ENCODE peak calls at places on chromosome 11, in four cellular contexts. G is fibroblast of lung, A is trophoblast cell, D is K562. M is an unnamed sample.

GRCh38 chr11:36354221-36355003 is 58.3 kb downstream of the PRR5L start:
- DNase-seq in G (no peak), A (peak), D (no peak), M (no peak)

GRCh38 chr11:2521681-2522630 is 77.1 kb downstream of the KCNQ1 start:
- DNase-seq in G (no peak), A (no peak), D (no peak), M (peak)

GRCh38 chr11:64770120-64770519 is 8.2 kb downstream of the SF1 start:
- DNase-seq in G (no peak), A (no peak), D (no peak), M (no peak)

GRCh38 chr11:20597924-20598484 is 1.4 kb upstream of the SLC6A5 start:
- DNase-seq in G (no peak), A (no peak), D (no peak), M (no peak)

GRCh38 chr11:2930705-2931415 is 1.6 kb upstream of the PHLDA2 start:
- DNase-seq in G (peak), A (peak), D (peak), M (no peak)

GRCh38 chr11:104926771-104927470 is 28.7 kb upstream of the CASP12 start:
- DNase-seq in G (no peak), A (no peak), D (no peak), M (peak)

GRCh38 chr11:8426076-8426475 is 162.4 kb upstream of the LMO1 start:
- DNase-seq in G (no peak), A (no peak), D (no peak), M (no peak)

GRCh38 chr11:109968299-109968698 is 124.9 kb upstream of the ZC3H12C start:
- DNase-seq in G (no peak), A (no peak), D (no peak), M (no peak)

GRCh38 chr11:14288189-14288935 is 70.6 kb downstream of the RRAS2 start:
- DNase-seq in G (peak), A (peak), D (no peak), M (no peak)

GRCh38 chr11:102599642-102600261 is 25.4 kb downstream of the MMP20 start:
- DNase-seq in G (peak), A (peak), D (no peak), M (no peak)

GRCh38 chr11:22169833-22170232 is 23.1 kb upstream of the ANO5 start:
- DNase-seq in G (no peak), A (peak), D (no peak), M (no peak)

DNA sequence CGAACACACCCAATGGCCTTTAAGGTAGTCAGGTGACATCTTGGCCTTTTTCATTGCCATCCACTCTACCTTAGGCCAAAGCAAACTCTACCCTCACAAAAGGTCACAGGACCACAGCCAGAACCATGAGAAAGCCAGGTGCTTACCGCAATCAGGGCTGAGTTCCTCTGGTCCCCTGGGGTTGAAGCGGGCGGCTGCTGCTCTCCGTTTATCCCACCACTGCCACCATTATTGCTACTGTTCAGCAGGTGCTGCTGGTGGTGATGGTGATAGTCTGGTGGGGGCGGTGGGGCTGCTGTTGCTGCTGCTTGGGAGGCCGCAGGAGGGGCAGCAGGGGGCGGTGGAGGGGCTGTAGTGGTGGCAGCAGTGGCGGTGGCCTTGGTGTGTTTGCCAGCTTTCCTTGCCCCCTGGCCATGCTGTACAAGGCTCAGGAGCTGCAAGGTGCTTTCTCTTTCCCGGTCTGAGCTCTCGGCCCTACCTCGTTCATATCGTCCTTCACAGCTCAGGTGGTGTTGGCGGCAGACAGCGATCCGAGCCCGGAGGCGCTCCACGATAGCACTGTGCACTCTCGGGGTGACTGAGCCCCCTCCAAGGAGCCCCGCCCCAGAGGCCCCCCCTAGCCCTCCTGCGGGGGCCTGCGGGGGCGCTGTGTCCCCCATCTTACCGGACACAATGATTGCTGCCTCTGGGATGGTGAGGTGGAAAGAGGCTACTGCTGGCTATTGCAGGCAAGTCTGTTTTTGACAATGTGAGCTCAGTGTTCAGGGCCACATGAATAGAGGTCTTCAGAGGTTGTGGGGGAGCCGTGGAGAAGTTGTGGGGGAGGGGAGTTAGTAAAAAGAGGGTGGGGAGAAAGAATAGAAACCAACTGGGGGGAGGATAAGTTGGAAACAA is 1.5 kb downstream of the MAML2 start:
- DNase-seq in G (peak), A (no peak), D (peak), M (peak)
- H2AFZ ChIP-seq in G (no peak), A (no peak), D (peak), M (peak)

GRCh38 chr11:126456783-126457542 is 101.5 kb downstream of the ST3GAL4 start:
- DNase-seq in G (no peak), A (no peak), D (no peak), M (no peak)

GRCh38 chr11:126457817-126458216 is 102.3 kb downstream of the ST3GAL4 start:
- DNase-seq in G (no peak), A (no peak), D (no peak), M (no peak)

GRCh38 chr11:126452718-126453117 is 97.2 kb downstream of the ST3GAL4 start:
- DNase-seq in G (no peak), A (no peak), D (no peak), M (no peak)

GRCh38 chr11:126459691-126460404 is 104.4 kb downstream of the ST3GAL4 start:
- DNase-seq in G (peak), A (no peak), D (no peak), M (no peak)

GRCh38 chr11:126456089-126456488 is 100.6 kb downstream of the ST3GAL4 start:
- DNase-seq in G (no peak), A (no peak), D (no peak), M (no peak)
- H2AFZ ChIP-seq in G (no peak), A (no peak), D (no peak), M (no peak)

DNA sequence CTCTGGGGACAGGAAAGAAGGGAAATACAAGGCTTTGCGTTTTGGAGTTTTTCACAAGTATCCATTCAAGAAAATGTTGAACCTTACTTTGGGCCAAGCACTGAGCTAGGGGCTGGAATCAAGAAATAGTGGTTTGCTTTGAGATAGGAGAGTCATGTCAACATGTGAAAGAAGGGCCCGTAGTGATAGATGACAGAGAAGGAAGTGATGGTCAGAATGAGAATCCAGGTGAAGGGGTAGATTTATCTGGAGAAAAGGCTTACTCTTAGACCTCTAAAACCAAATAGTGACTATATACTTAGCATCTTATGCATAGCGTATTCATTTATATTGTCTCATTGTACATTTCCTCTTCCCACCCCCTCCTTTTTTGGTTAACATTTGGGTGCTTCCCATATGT is 87.3 kb downstream of the GAB2 start:
- DNase-seq in G (no peak), A (no peak), D (no peak), M (no peak)
- H2AFZ ChIP-seq in G (no peak), A (no peak), D (no peak), M (no peak)

DNA sequence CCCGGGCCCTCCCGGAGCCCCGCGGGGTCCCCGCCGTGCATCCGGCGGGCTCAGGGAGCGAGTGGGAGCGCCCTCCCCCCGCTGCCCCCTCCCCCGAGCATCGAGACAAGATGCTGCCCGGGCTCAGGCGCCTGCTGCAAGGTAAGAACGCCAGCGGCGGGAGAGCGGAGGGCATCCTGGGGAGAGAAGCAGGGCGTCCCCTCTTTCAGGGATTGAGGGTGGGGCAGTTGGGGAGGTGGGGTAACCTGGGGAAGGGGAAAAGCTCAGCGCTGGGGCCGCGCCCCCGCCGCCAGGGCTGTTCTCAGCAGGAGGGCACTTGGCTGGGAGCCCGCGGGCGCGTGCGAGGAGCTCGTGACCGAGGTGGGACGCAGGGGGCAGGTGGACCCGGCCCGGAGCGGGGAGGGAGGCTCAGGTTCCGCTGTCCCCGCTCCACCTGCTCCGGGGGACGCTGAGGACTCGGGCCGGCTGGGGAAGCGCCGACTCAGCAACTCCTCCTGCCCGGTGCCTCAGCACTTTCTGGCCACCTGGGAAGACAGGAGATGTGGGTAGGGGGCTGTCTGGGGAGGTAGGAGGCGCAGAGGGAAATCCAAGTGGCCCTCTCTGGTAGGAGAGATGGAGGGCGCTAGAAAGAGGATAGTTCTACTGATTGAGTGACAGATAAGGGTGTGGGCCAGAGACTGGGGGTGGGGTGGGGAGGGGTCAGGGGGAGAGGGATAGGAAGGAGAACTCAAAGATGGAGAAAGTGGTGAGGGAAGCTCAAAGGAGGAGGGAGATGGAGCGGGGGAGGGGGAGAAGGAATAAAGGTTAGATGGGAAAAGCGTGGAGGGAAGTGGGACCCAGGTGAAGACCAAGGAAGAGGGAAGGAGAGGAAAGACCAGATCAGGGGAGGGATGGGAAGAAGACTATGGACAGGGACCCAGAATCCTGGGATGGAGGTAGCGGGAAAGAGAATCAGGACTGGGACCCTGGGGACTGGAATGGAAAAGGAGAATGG is 725 bp downstream of the RTN4RL2 start:
- DNase-seq in G (no peak), A (peak), D (peak), M (peak)
- H2AFZ ChIP-seq in G (no peak), A (peak), D (peak), M (peak)

DNA sequence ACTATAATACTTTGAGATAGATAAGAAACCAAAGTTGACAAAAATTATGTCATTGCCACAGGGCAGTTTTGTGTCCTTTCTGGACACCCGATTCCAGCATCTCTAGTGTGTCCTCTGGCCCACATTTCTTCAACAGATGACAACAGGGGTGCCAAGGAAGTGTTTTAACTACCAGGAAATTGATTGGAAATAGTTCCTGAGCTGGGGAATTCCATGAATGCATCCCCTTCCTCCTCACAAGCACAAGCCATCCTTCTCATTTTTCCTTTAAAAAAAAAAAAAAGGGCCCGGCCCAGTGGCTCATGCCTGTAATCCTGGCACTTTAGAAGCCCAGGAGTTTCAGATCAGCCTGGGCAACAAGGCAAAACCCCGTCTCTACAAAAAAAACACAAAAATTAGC is 690 bp upstream of the B3GAT3 start:
- DNase-seq in G (no peak), A (no peak), D (no peak), M (no peak)
- H2AFZ ChIP-seq in G (no peak), A (no peak), D (peak), M (peak)

DNA sequence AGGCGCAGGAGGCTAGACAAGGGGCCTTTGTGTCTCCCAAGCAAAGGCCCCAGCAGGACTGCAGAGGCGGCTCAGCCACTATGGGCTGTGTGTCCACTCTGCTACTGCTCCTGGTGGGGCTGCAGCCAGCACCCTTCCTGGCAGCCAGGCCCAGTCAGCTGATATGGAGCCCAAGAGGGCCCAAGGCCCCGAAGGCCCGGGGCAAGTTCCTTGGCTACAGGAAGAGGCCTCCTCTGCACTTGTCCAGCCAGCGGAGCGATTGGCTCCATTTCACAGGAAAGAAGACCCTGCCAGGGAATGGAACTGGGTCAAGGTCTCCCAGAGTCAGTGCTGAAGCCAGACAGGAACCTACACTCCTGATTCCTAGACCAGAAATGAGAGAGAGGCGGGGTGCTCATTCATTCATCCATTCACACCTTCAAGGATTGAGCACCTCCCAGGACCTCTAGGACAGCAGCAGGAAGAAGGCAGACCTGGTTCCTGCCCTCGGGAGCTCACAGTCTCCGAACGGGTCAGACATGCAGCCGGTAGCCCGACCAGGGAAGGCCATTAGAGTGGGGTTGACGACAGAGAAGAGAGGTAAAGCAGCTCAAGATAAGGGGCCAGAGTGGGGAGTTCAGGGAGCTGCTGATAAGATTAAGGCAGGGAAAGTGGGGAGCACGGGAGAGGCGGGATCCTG is 811 bp upstream of the P2RY2 start:
- DNase-seq in G (no peak), A (no peak), D (no peak), M (no peak)
- H2AFZ ChIP-seq in G (no peak), A (peak), D (peak), M (no peak)

DNA sequence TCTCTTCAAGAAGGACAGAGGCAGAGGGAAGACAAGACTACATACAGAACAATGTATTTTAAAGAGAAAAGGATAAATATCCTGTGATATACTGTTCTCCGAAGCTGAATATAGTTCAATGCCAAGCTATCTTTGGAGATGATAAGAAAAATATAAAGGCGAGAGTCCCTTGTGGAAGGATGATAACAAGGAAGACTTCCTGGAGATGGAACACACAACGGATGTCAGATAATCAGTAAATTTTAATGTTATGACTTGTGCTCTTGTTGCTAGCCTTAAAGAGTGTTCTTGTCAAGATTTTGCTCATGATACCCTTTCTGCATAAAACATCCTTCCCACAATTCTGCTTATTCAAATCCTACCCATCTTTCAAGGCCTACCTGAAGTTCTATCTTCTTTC is 6.8 kb upstream of the CTR9 start:
- DNase-seq in G (no peak), A (no peak), D (no peak), M (no peak)
- H2AFZ ChIP-seq in G (no peak), A (no peak), D (peak), M (no peak)

GRCh38 chr11:119029340-119030028 is 1.2 kb downstream of the SLC37A4 start:
- DNase-seq in G (no peak), A (no peak), D (peak), M (no peak)
- H2AFZ ChIP-seq in G (no peak), A (no peak), D (peak), M (no peak)

DNA sequence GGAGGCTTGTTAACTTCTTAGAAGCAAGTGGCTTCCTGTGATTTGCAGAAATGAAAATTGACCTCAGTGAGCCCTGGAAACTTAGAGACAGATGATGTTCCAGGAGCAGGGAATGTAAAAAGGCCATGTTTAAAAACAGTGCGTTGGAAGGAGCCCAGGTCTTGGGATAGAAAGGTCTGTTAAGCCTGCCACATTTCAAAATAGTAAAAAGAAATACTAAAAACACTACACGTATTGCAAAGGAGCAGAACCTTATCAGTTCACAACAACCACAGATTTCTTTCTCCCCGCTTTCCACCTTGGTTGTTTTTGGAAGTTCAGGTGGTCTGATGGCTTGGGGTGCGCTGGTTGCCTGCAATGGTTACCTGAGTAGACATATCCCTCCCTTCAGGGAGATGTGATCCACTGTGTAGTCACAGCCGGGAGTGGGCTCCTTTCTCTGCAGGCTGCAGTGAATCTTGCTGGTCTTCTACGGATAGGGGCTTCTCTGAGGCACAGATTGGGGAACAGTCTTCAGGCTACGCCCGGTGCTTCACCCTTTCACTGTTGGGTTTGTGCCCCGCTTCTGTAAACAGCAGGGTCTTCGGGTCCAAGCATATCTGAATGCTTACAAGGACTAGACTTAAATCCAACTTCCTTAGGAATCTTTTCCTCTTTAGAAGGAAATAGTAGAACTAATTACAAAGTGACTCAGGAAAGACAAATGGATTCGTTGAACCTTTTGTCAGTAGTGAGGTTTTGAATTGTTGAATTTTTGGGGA is 1.9 kb downstream of the TEAD1 start:
- DNase-seq in G (peak), A (peak), D (no peak), M (no peak)
- H2AFZ ChIP-seq in G (no peak), A (no peak), D (no peak), M (no peak)

DNA sequence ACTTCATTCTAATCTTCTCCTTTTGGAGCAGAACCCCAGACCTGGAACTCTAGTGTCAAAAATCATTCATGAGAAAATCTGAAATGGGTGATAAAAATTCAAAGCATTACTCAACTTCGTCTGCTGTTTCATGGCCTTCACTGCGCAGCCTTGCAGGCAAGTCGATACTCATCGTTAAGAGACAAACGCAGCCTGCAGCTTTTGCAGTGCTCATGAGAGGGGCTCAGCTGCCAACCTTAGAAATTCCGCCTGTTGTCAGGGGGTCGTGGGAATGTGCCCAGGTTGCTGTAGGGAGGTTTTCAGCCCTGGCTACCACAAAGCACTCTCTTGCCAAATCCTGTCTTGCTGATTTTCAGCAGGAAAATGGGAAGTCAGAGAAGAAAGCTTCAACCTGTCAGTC is 25.4 kb upstream of the GRAMD1B start:
- DNase-seq in G (no peak), A (no peak), D (no peak), M (no peak)
- H2AFZ ChIP-seq in G (no peak), A (no peak), D (no peak), M (no peak)